ENCODE peak calls at places on chromosome 22, in ten cellular contexts. Q is kidney epithelial cell; I is OCI-LY7; U is CD8-positive, alpha-beta T cell; K is lower lobe of right lung; T is testis; L is nephron progenitor cell; S is cardiac fibroblast; W is cardiac muscle cell; A is gastrocnemius medialis. N is an unnamed sample.

GRCh38 chr22:31575190-31575589 is 78.9 kb downstream of the SFI1 start:
- DNase-seq in Q (no peak), I (no peak), U (no peak), K (no peak), T (peak; percentile 94), L (no peak), S (no peak), W (no peak), A (no peak), N (no peak)

GRCh38 chr22:37167981-37168647 is 18.4 kb upstream of the IL2RB start:
- DNase-seq in Q (no peak), I (no peak), U (no peak), K (peak; percentile 14), T (no peak), L (no peak), S (no peak), W (no peak), A (no peak), N (no peak)

GRCh38 chr22:50314455-50315288 is 7.2 kb upstream of the PLXNB2 start:
- DNase-seq in Q (no peak), I (peak; percentile 93), U (peak; percentile 76), K (peak; percentile 87), T (no peak), L (peak; percentile 59), S (no peak), W (no peak), A (no peak), N (no peak)

GRCh38 chr22:46688949-46689348 is 49.1 kb downstream of the CERK start:
- DNase-seq in Q (no peak), I (no peak), U (no peak), K (no peak), T (no peak), L (no peak), S (no peak), W (no peak), A (no peak), N (no peak)

GRCh38 chr22:46110215-46110614 is 40.1 kb upstream of the PPARA start:
- DNase-seq in Q (no peak), I (no peak), U (no peak), K (no peak), T (no peak), L (no peak), S (peak; percentile 72), W (no peak), A (no peak), N (peak; percentile 49)

GRCh38 chr22:36156515-36157419 is 3.8 kb downstream of the APOL3 start:
- DNase-seq in Q (peak; percentile 34), I (peak; percentile 41), U (peak; percentile 59), K (peak; percentile 77), T (peak; percentile 85), L (peak; percentile 48), S (peak; percentile 92), W (peak; percentile 91), A (peak; percentile 63), N (peak; percentile 64)

GRCh38 chr22:41603873-41604332 is 14.3 kb upstream of the PMM1 start:
- DNase-seq in Q (no peak), I (no peak), U (no peak), K (no peak), T (no peak), L (no peak), S (no peak), W (no peak), A (no peak), N (no peak)

GRCh38 chr22:31876156-31877035 is 67.9 kb upstream of the YWHAH start:
- DNase-seq in Q (no peak), I (no peak), U (no peak), K (no peak), T (no peak), L (no peak), S (peak; percentile 59), W (no peak), A (no peak), N (no peak)

GRCh38 chr22:24002849-24003248 is 2.4 kb downstream of the GSTT4 start:
- DNase-seq in Q (no peak), I (no peak), U (no peak), K (no peak), T (no peak), L (no peak), S (no peak), W (no peak), A (no peak), N (no peak)

GRCh38 chr22:32852346-32853251 is 51.1 kb downstream of the TIMP3 start:
- DNase-seq in Q (no peak), I (no peak), U (no peak), K (no peak), T (peak; percentile 89), L (no peak), S (peak; percentile 5), W (peak; percentile 72), A (peak; percentile 53), N (no peak)

GRCh38 chr22:22556995-22557925 is 1.8 kb downstream of the PRAME start:
- DNase-seq in Q (no peak), I (no peak), U (no peak), K (no peak), T (peak; percentile 48), L (no peak), S (no peak), W (no peak), A (no peak), N (no peak)

GRCh38 chr22:23504522-23504921 is 75.6 kb downstream of the IGLL1 start:
- DNase-seq in Q (no peak), I (peak; percentile 84), U (no peak), K (peak; percentile 27), T (peak; percentile 85), L (no peak), S (no peak), W (peak; percentile 39), A (no peak), N (no peak)

GRCh38 chr22:24768537-24769374 is 5.8 kb downstream of the PIWIL3 start:
- DNase-seq in Q (no peak), I (peak; percentile 50), U (peak; percentile 27), K (peak; percentile 58), T (peak; percentile 84), L (peak; percentile 67), S (peak; percentile 77), W (peak; percentile 85), A (peak; percentile 5), N (peak; percentile 15)

GRCh38 chr22:32202539-32203180 is 2.2 kb downstream of the RFPL2 start:
- DNase-seq in Q (peak; percentile 21), I (peak; percentile 45), U (no peak), K (peak; percentile 76), T (peak; percentile 48), L (peak; percentile 62), S (peak; percentile 46), W (peak; percentile 40), A (no peak), N (peak; percentile 14)

GRCh38 chr22:48253136-48253535 is 1490.7 kb downstream of the TBC1D22A start:
- DNase-seq in Q (no peak), I (no peak), U (no peak), K (no peak), T (no peak), L (no peak), S (no peak), W (no peak), A (no peak), N (no peak)
- TF ChIP-seq CTCF in Q (no peak), I (no peak), U (no peak), K (no peak), T (no peak), L (no peak), S (no peak), W (no peak), A (no peak), N (no peak)

DNA sequence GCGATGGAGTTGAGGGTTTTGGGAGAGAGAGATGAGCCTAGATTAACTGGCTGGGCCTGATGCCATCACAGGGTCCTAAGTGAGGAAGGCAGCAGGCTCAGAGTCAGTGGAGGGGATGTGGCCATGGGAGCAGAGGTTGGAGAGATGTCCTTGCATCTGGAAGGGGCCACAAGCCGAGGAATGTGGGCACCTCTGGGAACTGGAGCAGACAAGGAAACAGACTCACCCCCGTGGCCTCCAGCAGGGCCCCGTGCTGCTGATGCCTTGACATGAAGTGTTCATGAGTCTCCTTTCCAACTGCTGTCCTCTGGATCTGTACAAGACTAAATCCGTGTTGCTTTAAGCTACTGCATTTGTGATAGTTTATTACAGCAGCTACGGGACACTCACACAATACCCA is 49.2 kb downstream of the SHISAL1 start:
- DNase-seq in Q (no peak), I (no peak), U (no peak), K (peak; percentile 21), T (no peak), L (no peak), S (no peak), W (no peak), A (no peak), N (no peak)
- TF ChIP-seq CTCF in Q (no peak), I (no peak), U (no peak), K (no peak), T (no peak), L (no peak), S (no peak), W (no peak), A (no peak), N (no peak)

GRCh38 chr22:20192293-20192971 is 41.6 kb upstream of the CCDC188 start:
- DNase-seq in Q (no peak), I (no peak), U (no peak), K (no peak), T (no peak), L (no peak), S (no peak), W (no peak), A (no peak), N (no peak)

GRCh38 chr22:20196094-20196840 is 45.4 kb upstream of the CCDC188 start:
- DNase-seq in Q (no peak), I (no peak), U (no peak), K (no peak), T (peak; percentile 22), L (no peak), S (no peak), W (no peak), A (no peak), N (no peak)

GRCh38 chr22:20193761-20194494 is 43.1 kb upstream of the CCDC188 start:
- DNase-seq in Q (no peak), I (no peak), U (no peak), K (no peak), T (no peak), L (no peak), S (no peak), W (no peak), A (no peak), N (no peak)

GRCh38 chr22:20192972-20193760 is 42.3 kb upstream of the CCDC188 start:
- DNase-seq in Q (no peak), I (no peak), U (no peak), K (no peak), T (no peak), L (no peak), S (no peak), W (no peak), A (no peak), N (no peak)

GRCh38 chr22:20194681-20195593 is 44.1 kb upstream of the CCDC188 start:
- DNase-seq in Q (no peak), I (peak; percentile 32), U (no peak), K (no peak), T (no peak), L (no peak), S (no peak), W (no peak), A (no peak), N (no peak)
- TF ChIP-seq CTCF in Q (no peak), I (peak; percentile 51), U (no peak), K (no peak), T (no peak), L (no peak), S (no peak), W (no peak), A (no peak), N (no peak)

DNA sequence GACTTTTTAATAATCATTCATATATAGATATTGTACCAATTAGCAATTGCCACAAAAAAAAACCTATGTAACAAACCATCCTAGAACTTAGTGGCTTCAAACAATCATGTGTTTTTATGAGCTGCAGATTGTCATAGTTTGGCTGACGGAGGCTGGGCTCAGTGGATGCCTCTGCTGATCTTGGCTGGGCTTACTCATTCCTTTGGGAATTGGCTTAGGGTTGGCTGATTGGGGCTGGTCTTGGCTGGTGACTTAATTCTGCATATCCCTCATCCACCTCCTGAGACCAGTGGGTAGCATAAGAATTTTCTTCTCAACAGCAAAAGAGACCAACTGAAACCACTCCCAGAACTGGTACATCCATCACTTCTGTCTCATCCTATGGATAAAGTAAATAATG is 57.9 kb upstream of the PHF21B start:
- DNase-seq in Q (no peak), I (no peak), U (no peak), K (no peak), T (no peak), L (no peak), S (peak; percentile 28), W (no peak), A (no peak), N (peak; percentile 6)
- TF ChIP-seq CTCF in Q (no peak), I (no peak), U (no peak), K (no peak), T (no peak), L (no peak), S (no peak), W (no peak), A (no peak), N (no peak)